ENCODE peak calls at places on chromosomes 6 and 20, in four cellular contexts. K is H54, C is NCI-H748 treated with DMSO at 0.1 percent for 48 hours, O is AG10803. S is an unnamed sample.

GRCh38 chr20:14764511-14765369 is 427.3 kb upstream of the FLRT3 start:
- DNase-seq in O (no peak), C (no peak), K (no peak), S (no peak)

GRCh38 chr6:54085526-54085925 is 25.7 kb upstream of the MLIP start:
- DNase-seq in C (no peak), K (no peak), O (peak), S (no peak)

GRCh38 chr6:45838486-45838885 is 177.2 kb downstream of the CLIC5 start:
- DNase-seq in K (no peak), C (no peak), O (no peak), S (no peak)

GRCh38 chr6:11975353-11975977 is 36.6 kb upstream of the HIVEP1 start:
- DNase-seq in C (no peak), K (no peak), O (no peak), S (no peak)

GRCh38 chr6:140537834-140538680 is 1163.6 kb upstream of the CITED2 start:
- DNase-seq in O (peak), K (peak), C (no peak), S (peak)

GRCh38 chr6:37794825-37795224 is 24.7 kb upstream of the ZFAND3 start:
- DNase-seq in C (no peak), O (peak), K (no peak), S (no peak)

GRCh38 chr20:46951405-46951804 is 56.8 kb downstream of the EYA2 start:
- DNase-seq in O (peak), C (no peak), K (no peak), S (no peak)

GRCh38 chr6:30163090-30163917 is at the start of gene TRIM15:
- DNase-seq in C (no peak), K (no peak), O (no peak), S (no peak)

GRCh38 chr20:5786930-5787826 is 37.0 kb downstream of the SHLD1 start:
- DNase-seq in K (no peak), O (peak), C (no peak), S (no peak)

GRCh38 chr6:22575190-22575589 is 5.8 kb downstream of the HDGFL1 start:
- DNase-seq in C (no peak), O (no peak), K (no peak), S (no peak)

GRCh38 chr20:6575912-6576391 is 191.5 kb upstream of the BMP2 start:
- DNase-seq in K (no peak), O (no peak), C (no peak), S (no peak)

GRCh38 chr6:27862396-27863061 is 49.7 kb downstream of the OR2B2 start:
- DNase-seq in C (no peak), K (no peak), O (no peak), S (no peak)

GRCh38 chr20:57088436-57088835 is 178.0 kb downstream of the BMP7 start:
- DNase-seq in O (peak), C (no peak), K (no peak), S (no peak)

GRCh38 chr20:17229256-17229655 is 2.4 kb downstream of the PCSK2 start:
- DNase-seq in C (peak), O (no peak), K (no peak), S (no peak)

GRCh38 chr6:106569444-106569843 is 59.9 kb downstream of the RTN4IP1 start:
- DNase-seq in K (no peak), O (no peak), C (no peak), S (no peak)

GRCh38 chr20:52031206-52031573 is 160.4 kb downstream of the ZFP64 start:
- DNase-seq in C (no peak), O (peak), K (no peak), S (no peak)

S was measured in NCI-H460.